ENCODE peak calls at places on chromosomes 2 and 18, in seven cellular contexts. One of them, this sample, is unnamed.

GRCh38 chr2:207905546-207905945 is 119.8 kb downstream of the PLEKHM3 start:
- DNase-seq in ovary: no peak
- DNase-seq in nephron progenitor cell: no peak
- DNase-seq in OCI-LY7: no peak
- DNase-seq in mucosa of descending colon: peak; percentile 30
- DNase-seq in tibial artery: no peak
- DNase-seq in SK-N-SH: peak; percentile 34
- DNase-seq in this sample: no peak

GRCh38 chr2:237629739-237630138 is 2.4 kb downstream of the LRRFIP1 start:
- DNase-seq in ovary: no peak
- DNase-seq in tibial artery: no peak
- DNase-seq in mucosa of descending colon: no peak
- DNase-seq in SK-N-SH: no peak
- DNase-seq in OCI-LY7: no peak
- DNase-seq in nephron progenitor cell: no peak
- DNase-seq in this sample: no peak

GRCh38 chr2:54570925-54571694 is 115.0 kb downstream of the SPTBN1 start:
- DNase-seq in mucosa of descending colon: peak; percentile 69
- DNase-seq in nephron progenitor cell: no peak
- DNase-seq in SK-N-SH: peak; percentile 38
- DNase-seq in tibial artery: no peak
- DNase-seq in ovary: no peak
- DNase-seq in OCI-LY7: peak; percentile 84
- DNase-seq in this sample: peak; percentile 56

GRCh38 chr2:171852489-171852888 is 41.6 kb downstream of the SLC25A12 start:
- DNase-seq in nephron progenitor cell: no peak
- DNase-seq in mucosa of descending colon: no peak
- DNase-seq in tibial artery: no peak
- DNase-seq in SK-N-SH: no peak
- DNase-seq in OCI-LY7: no peak
- DNase-seq in ovary: no peak
- DNase-seq in this sample: no peak

GRCh38 chr2:30883822-30884221 is 76.6 kb upstream of the CAPN13 start:
- DNase-seq in tibial artery: no peak
- DNase-seq in nephron progenitor cell: no peak
- DNase-seq in OCI-LY7: no peak
- DNase-seq in mucosa of descending colon: no peak
- DNase-seq in ovary: no peak
- DNase-seq in SK-N-SH: no peak
- DNase-seq in this sample: no peak

GRCh38 chr2:7009207-7009911 is 92.1 kb downstream of the RNF144A start:
- DNase-seq in tibial artery: no peak
- DNase-seq in ovary: no peak
- DNase-seq in OCI-LY7: no peak
- DNase-seq in nephron progenitor cell: no peak
- DNase-seq in mucosa of descending colon: no peak
- DNase-seq in SK-N-SH: no peak
- DNase-seq in this sample: no peak

GRCh38 chr2:109513749-109514588 is 99.8 kb downstream of the SEPTIN10 start:
- DNase-seq in SK-N-SH: peak; percentile 62
- DNase-seq in mucosa of descending colon: peak; percentile 29
- DNase-seq in tibial artery: peak; percentile 85
- DNase-seq in nephron progenitor cell: peak; percentile 24
- DNase-seq in OCI-LY7: no peak
- DNase-seq in ovary: peak; percentile 61
- DNase-seq in this sample: peak; percentile 78

GRCh38 chr2:145961846-145962245 is 1441.9 kb upstream of the ZEB2 start:
- DNase-seq in OCI-LY7: no peak
- DNase-seq in nephron progenitor cell: no peak
- DNase-seq in mucosa of descending colon: no peak
- DNase-seq in ovary: no peak
- DNase-seq in SK-N-SH: no peak
- DNase-seq in tibial artery: no peak
- DNase-seq in this sample: no peak

GRCh38 chr2:96374211-96374951 is 38.8 kb downstream of the NCAPH start:
- DNase-seq in tibial artery: peak; percentile 73
- DNase-seq in nephron progenitor cell: no peak
- DNase-seq in OCI-LY7: no peak
- DNase-seq in mucosa of descending colon: peak; percentile 55
- DNase-seq in ovary: no peak
- DNase-seq in SK-N-SH: peak; percentile 64
- DNase-seq in this sample: no peak

GRCh38 chr2:132669854-132670103 is 226 bp downstream of the LYPD1 start:
- DNase-seq in mucosa of descending colon: no peak
- DNase-seq in nephron progenitor cell: peak; percentile 60
- DNase-seq in OCI-LY7: no peak
- DNase-seq in tibial artery: no peak
- DNase-seq in SK-N-SH: peak; percentile 70
- DNase-seq in ovary: no peak
- DNase-seq in this sample: no peak

GRCh38 chr2:132667716-132668115 is 2.3 kb downstream of the LYPD1 start:
- DNase-seq in ovary: no peak
- DNase-seq in nephron progenitor cell: no peak
- DNase-seq in SK-N-SH: no peak
- DNase-seq in OCI-LY7: no peak
- DNase-seq in tibial artery: no peak
- DNase-seq in mucosa of descending colon: no peak
- DNase-seq in this sample: no peak

GRCh38 chr2:132670104-132670960 is at the start of gene LYPD1:
- DNase-seq in ovary: peak; percentile 37
- DNase-seq in mucosa of descending colon: peak; percentile 14
- DNase-seq in nephron progenitor cell: peak; percentile 44
- DNase-seq in tibial artery: peak; percentile 65
- DNase-seq in OCI-LY7: no peak
- DNase-seq in SK-N-SH: peak; percentile 51
- DNase-seq in this sample: no peak

GRCh38 chr2:132668986-132669853 is 785 bp downstream of the LYPD1 start:
- DNase-seq in ovary: no peak
- DNase-seq in nephron progenitor cell: peak; percentile 56
- DNase-seq in SK-N-SH: peak; percentile 59
- DNase-seq in tibial artery: peak; percentile 59
- DNase-seq in OCI-LY7: no peak
- DNase-seq in mucosa of descending colon: no peak
- DNase-seq in this sample: no peak

DNA sequence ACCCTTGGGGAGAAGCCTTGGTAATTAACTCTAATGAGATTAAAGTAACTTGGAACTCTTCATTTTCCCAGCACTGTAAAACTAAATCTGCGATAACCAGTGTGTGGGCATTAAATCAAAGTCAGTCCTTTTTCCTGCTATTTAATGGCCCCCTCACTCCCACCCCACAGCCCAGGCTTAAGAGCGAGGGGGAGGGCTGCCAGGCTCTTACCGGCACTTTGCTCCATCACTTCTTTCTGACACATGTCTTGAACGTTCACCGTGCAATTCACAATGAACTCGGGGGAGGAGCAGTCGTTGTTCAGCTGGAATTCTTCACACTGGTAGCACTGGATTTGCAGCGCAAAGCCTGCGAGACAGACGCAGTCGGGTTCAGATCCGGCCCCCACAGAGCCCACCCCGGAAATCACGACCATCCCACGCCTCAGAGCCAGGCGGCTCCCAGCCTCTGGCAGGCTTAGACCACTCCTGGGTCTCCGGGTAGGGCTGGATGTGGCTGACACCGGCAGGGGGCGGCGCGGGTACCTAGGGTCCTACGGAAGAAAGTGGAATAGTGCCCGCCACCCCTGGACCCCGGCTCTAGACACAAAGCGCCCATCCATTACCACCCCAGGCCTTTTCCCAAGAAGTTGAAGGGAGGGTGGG is 1.7 kb downstream of the LYPD1 start:
- DNase-seq in mucosa of descending colon: no peak
- DNase-seq in OCI-LY7: no peak
- DNase-seq in tibial artery: no peak
- DNase-seq in ovary: no peak
- DNase-seq in SK-N-SH: peak; percentile 77
- DNase-seq in nephron progenitor cell: peak; percentile 74
- DNase-seq in this sample: no peak
- TF ChIP-seq CTCF in mucosa of descending colon: no peak
- TF ChIP-seq CTCF in OCI-LY7: no peak
- TF ChIP-seq CTCF in tibial artery: no peak
- TF ChIP-seq CTCF in ovary: no peak
- TF ChIP-seq CTCF in SK-N-SH: peak; percentile 47
- TF ChIP-seq CTCF in nephron progenitor cell: peak; percentile 27
- TF ChIP-seq CTCF in this sample: no peak

GRCh38 chr2:161915121-161915520 is 158.9 kb downstream of the DPP4 start:
- DNase-seq in mucosa of descending colon: no peak
- DNase-seq in tibial artery: no peak
- DNase-seq in SK-N-SH: no peak
- DNase-seq in ovary: no peak
- DNase-seq in nephron progenitor cell: no peak
- DNase-seq in OCI-LY7: no peak
- DNase-seq in this sample: no peak

GRCh38 chr2:161912154-161912553 is 161.9 kb downstream of the DPP4 start:
- DNase-seq in OCI-LY7: no peak
- DNase-seq in SK-N-SH: no peak
- DNase-seq in mucosa of descending colon: no peak
- DNase-seq in tibial artery: no peak
- DNase-seq in ovary: no peak
- DNase-seq in nephron progenitor cell: no peak
- DNase-seq in this sample: no peak

GRCh38 chr2:161913865-161914264 is 160.2 kb downstream of the DPP4 start:
- DNase-seq in SK-N-SH: no peak
- DNase-seq in mucosa of descending colon: no peak
- DNase-seq in nephron progenitor cell: no peak
- DNase-seq in OCI-LY7: no peak
- DNase-seq in tibial artery: no peak
- DNase-seq in ovary: no peak
- DNase-seq in this sample: no peak

GRCh38 chr2:161905389-161906046 is 168.5 kb downstream of the DPP4 start:
- DNase-seq in ovary: no peak
- DNase-seq in nephron progenitor cell: no peak
- DNase-seq in SK-N-SH: no peak
- DNase-seq in mucosa of descending colon: peak; percentile 7
- DNase-seq in OCI-LY7: peak; percentile 47
- DNase-seq in tibial artery: no peak
- DNase-seq in this sample: peak; percentile 24

GRCh38 chr2:161910200-161910599 is 163.8 kb downstream of the DPP4 start:
- DNase-seq in SK-N-SH: no peak
- DNase-seq in mucosa of descending colon: no peak
- DNase-seq in nephron progenitor cell: no peak
- DNase-seq in tibial artery: no peak
- DNase-seq in OCI-LY7: no peak
- DNase-seq in ovary: no peak
- DNase-seq in this sample: no peak
- TF ChIP-seq CTCF in SK-N-SH: no peak
- TF ChIP-seq CTCF in mucosa of descending colon: no peak
- TF ChIP-seq CTCF in nephron progenitor cell: no peak
- TF ChIP-seq CTCF in tibial artery: no peak
- TF ChIP-seq CTCF in OCI-LY7: no peak
- TF ChIP-seq CTCF in ovary: no peak
- TF ChIP-seq CTCF in this sample: no peak

GRCh38 chr2:50344509-50345106 is 687.3 kb downstream of the NRXN1 start:
- DNase-seq in ovary: no peak
- DNase-seq in OCI-LY7: peak; percentile 1
- DNase-seq in nephron progenitor cell: peak; percentile 21
- DNase-seq in tibial artery: no peak
- DNase-seq in SK-N-SH: no peak
- DNase-seq in mucosa of descending colon: no peak
- DNase-seq in this sample: no peak
- TF ChIP-seq CTCF in ovary: no peak
- TF ChIP-seq CTCF in OCI-LY7: peak; percentile 64
- TF ChIP-seq CTCF in nephron progenitor cell: peak; percentile 48
- TF ChIP-seq CTCF in tibial artery: no peak
- TF ChIP-seq CTCF in SK-N-SH: peak; percentile 7
- TF ChIP-seq CTCF in mucosa of descending colon: no peak
- TF ChIP-seq CTCF in this sample: no peak

GRCh38 chr2:221816566-221816965 is 244.5 kb upstream of the EPHA4 start:
- DNase-seq in ovary: no peak
- DNase-seq in nephron progenitor cell: no peak
- DNase-seq in mucosa of descending colon: no peak
- DNase-seq in OCI-LY7: no peak
- DNase-seq in tibial artery: no peak
- DNase-seq in SK-N-SH: no peak
- DNase-seq in this sample: no peak
- TF ChIP-seq CTCF in ovary: no peak
- TF ChIP-seq CTCF in nephron progenitor cell: no peak
- TF ChIP-seq CTCF in mucosa of descending colon: no peak
- TF ChIP-seq CTCF in OCI-LY7: no peak
- TF ChIP-seq CTCF in tibial artery: no peak
- TF ChIP-seq CTCF in SK-N-SH: no peak
- TF ChIP-seq CTCF in this sample: no peak

GRCh38 chr18:59273936-59274928 is 978 bp upstream of the RAX start:
- DNase-seq in tibial artery: no peak
- DNase-seq in mucosa of descending colon: no peak
- DNase-seq in nephron progenitor cell: no peak
- DNase-seq in ovary: no peak
- DNase-seq in SK-N-SH: no peak
- DNase-seq in OCI-LY7: no peak
- DNase-seq in this sample: no peak

GRCh38 chr18:59271606-59272220 is 1.5 kb downstream of the RAX start:
- DNase-seq in nephron progenitor cell: no peak
- DNase-seq in SK-N-SH: no peak
- DNase-seq in tibial artery: no peak
- DNase-seq in OCI-LY7: no peak
- DNase-seq in mucosa of descending colon: no peak
- DNase-seq in ovary: no peak
- DNase-seq in this sample: no peak

GRCh38 chr18:59275406-59275949 is 2.2 kb upstream of the RAX start:
- DNase-seq in mucosa of descending colon: no peak
- DNase-seq in OCI-LY7: no peak
- DNase-seq in nephron progenitor cell: no peak
- DNase-seq in SK-N-SH: no peak
- DNase-seq in tibial artery: no peak
- DNase-seq in ovary: no peak
- DNase-seq in this sample: no peak

GRCh38 chr18:59272221-59272888 is 899 bp downstream of the RAX start:
- DNase-seq in tibial artery: no peak
- DNase-seq in OCI-LY7: no peak
- DNase-seq in mucosa of descending colon: no peak
- DNase-seq in SK-N-SH: peak; percentile 32
- DNase-seq in ovary: no peak
- DNase-seq in nephron progenitor cell: no peak
- DNase-seq in this sample: peak; percentile 44

DNA sequence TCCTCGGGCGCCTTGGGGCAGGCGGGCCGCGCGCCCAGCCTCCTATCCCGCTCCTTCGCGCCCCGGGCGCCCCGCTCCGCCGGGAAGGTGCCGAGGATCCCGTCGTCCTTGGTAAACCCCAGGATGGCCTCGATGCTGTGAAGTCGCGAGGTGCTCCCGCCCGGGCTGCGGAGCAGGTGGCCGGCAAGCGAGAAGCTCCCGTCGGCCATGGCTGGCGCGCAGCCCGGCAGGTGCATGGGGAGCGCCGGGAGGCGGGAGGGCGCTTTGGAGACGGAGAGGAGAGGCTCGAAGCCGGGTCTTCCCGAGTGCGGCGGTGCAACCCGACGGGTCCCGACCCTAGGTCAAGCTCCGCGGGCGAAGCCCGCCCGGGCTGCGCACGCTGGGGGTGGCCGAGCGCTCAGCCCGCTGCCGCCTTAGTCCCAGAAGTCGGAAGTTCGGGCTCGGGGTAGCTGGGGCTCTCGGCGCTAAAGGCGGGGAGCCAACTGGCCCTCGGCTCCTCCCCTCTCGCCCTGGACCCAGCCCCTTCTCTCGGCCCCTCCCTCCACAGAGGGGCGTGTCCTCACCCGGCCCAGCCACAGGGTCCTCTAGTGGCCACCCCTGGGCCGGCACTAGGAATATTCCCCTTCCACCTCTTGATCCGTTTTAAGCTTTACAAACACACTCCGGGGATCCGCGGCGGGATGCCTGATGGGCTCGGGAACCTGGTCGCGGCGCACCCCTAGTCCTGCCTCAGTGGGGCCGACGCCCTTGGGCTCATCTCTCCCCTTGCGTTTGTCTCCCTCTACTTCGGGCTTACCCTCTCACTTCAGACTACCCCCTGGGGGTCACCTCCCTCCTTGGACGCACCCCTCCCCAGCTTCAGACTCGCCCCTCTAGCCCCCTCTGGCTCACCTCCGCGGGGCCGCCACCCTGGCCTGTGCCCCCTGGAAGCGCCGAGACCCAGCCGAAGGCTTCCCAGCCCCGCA is at the start of gene RAX:
- DNase-seq in SK-N-SH: peak; percentile 94
- DNase-seq in tibial artery: no peak
- DNase-seq in nephron progenitor cell: peak; percentile 81
- DNase-seq in mucosa of descending colon: no peak
- DNase-seq in ovary: no peak
- DNase-seq in OCI-LY7: no peak
- DNase-seq in this sample: peak; percentile 81
- TF ChIP-seq CTCF in SK-N-SH: peak; percentile 42
- TF ChIP-seq CTCF in tibial artery: no peak
- TF ChIP-seq CTCF in nephron progenitor cell: peak; percentile 58
- TF ChIP-seq CTCF in mucosa of descending colon: no peak
- TF ChIP-seq CTCF in ovary: no peak
- TF ChIP-seq CTCF in OCI-LY7: no peak
- TF ChIP-seq CTCF in this sample: no peak